ENCODE peak calls at places on chromosomes 7 and 10, in seven cellular contexts. V, D, Z, K, G, Q and B are unnamed samples.

GRCh38 chr10:78630944-78631838 is 437.6 kb upstream of the ZMIZ1 start:
- DNase-seq in V (no peak), D (no peak), Z (no peak), K (no peak), G (no peak), Q (no peak), B (no peak)

GRCh38 chr7:42227931-42228591 is 8.9 kb downstream of the GLI3 start:
- DNase-seq in V (no peak), D (peak; percentile 74), Z (peak; percentile 72), K (peak; percentile 60), G (no peak), Q (peak; percentile 79), B (no peak)

GRCh38 chr10:101066146-101066889 is 4.5 kb downstream of the KAZALD1 start:
- DNase-seq in V (peak; percentile 87), D (peak; percentile 76), Z (peak; percentile 74), K (peak; percentile 92), G (peak; percentile 75), Q (peak; percentile 93), B (peak; percentile 80)

GRCh38 chr10:72667207-72667864 is 24.6 kb upstream of the MCU start:
- DNase-seq in V (no peak), D (no peak), Z (no peak), K (no peak), G (no peak), Q (no peak), B (no peak)

GRCh38 chr10:36781570-36781969 is 343.8 kb upstream of the ANKRD30A start:
- DNase-seq in V (no peak), D (no peak), Z (no peak), K (no peak), G (no peak), Q (no peak), B (no peak)

GRCh38 chr7:140059288-140060242 is 3.2 kb downstream of the PARP12 start:
- DNase-seq in V (peak; percentile 73), D (no peak), Z (no peak), K (peak; percentile 66), G (no peak), Q (peak; percentile 94), B (peak; percentile 96)

GRCh38 chr10:13788701-13789447 is 202.1 kb downstream of the PRPF18 start:
- DNase-seq in V (no peak), D (no peak), Z (no peak), K (no peak), G (no peak), Q (peak; percentile 86), B (no peak)

GRCh38 chr10:72692057-72692891 is at the start of gene MCU:
- DNase-seq in V (no peak), D (peak; percentile 98), Z (peak; percentile 74), K (peak; percentile 97), G (peak; percentile 95), Q (peak; percentile 99), B (peak; percentile 89)

GRCh38 chr10:16964571-16965241 is 147.5 kb upstream of the RSU1 start:
- DNase-seq in V (no peak), D (no peak), Z (no peak), K (no peak), G (no peak), Q (no peak), B (no peak)

GRCh38 chr10:52115823-52116222 is 198.3 kb upstream of the DKK1 start:
- DNase-seq in V (no peak), D (no peak), Z (no peak), K (no peak), G (no peak), Q (peak; percentile 6), B (peak; percentile 91)

GRCh38 chr7:75055830-75056431 is 17.7 kb downstream of the RCC1L start:
- DNase-seq in V (no peak), D (no peak), Z (no peak), K (no peak), G (no peak), Q (peak; percentile 42), B (no peak)

GRCh38 chr7:100466830-100467605 is 3.0 kb upstream of the SPACDR start:
- DNase-seq in V (no peak), D (no peak), Z (no peak), K (no peak), G (no peak), Q (no peak), B (no peak)

GRCh38 chr10:2392145-2392812 is 655.0 kb upstream of the ADARB2 start:
- DNase-seq in V (no peak), D (no peak), Z (no peak), K (peak; percentile 15), G (no peak), Q (no peak), B (no peak)

GRCh38 chr10:121069061-121069850 is 218.1 kb downstream of the WDR11 start:
- DNase-seq in V (peak; percentile 32), D (no peak), Z (no peak), K (no peak), G (no peak), Q (no peak), B (peak; percentile 62)

GRCh38 chr7:42645906-42646305 is 266.0 kb downstream of the C7orf25 start:
- DNase-seq in V (no peak), D (no peak), Z (no peak), K (peak; percentile 10), G (no peak), Q (peak; percentile 10), B (peak; percentile 74)

GRCh38 chr7:140003913-140004382 is 58.8 kb downstream of the PARP12 start:
- DNase-seq in V (peak; percentile 47), D (peak; percentile 81), Z (peak; percentile 90), K (peak; percentile 69), G (peak; percentile 82), Q (peak; percentile 82), B (peak; percentile 86)

GRCh38 chr7:100568176-100568935 is 5.3 kb downstream of the SAP25 start:
- DNase-seq in V (no peak), D (no peak), Z (no peak), K (peak; percentile 62), G (no peak), Q (no peak), B (no peak)

GRCh38 chr7:45881759-45882464 is 6.4 kb upstream of the IGFBP1 start:
- DNase-seq in V (no peak), D (no peak), Z (no peak), K (peak; percentile 56), G (no peak), Q (peak; percentile 95), B (no peak)

GRCh38 chr10:26361946-26362345 is 76.2 kb upstream of the APBB1IP start:
- DNase-seq in V (no peak), D (no peak), Z (no peak), K (no peak), G (no peak), Q (no peak), B (no peak)

GRCh38 chr10:92387289-92387940 is 96.4 kb downstream of the MARCHF5 start:
- DNase-seq in V (peak; percentile 62), D (peak; percentile 98), Z (peak; percentile 100), K (peak; percentile 89), G (peak; percentile 21), Q (peak; percentile 48), B (peak; percentile 51)

DNA sequence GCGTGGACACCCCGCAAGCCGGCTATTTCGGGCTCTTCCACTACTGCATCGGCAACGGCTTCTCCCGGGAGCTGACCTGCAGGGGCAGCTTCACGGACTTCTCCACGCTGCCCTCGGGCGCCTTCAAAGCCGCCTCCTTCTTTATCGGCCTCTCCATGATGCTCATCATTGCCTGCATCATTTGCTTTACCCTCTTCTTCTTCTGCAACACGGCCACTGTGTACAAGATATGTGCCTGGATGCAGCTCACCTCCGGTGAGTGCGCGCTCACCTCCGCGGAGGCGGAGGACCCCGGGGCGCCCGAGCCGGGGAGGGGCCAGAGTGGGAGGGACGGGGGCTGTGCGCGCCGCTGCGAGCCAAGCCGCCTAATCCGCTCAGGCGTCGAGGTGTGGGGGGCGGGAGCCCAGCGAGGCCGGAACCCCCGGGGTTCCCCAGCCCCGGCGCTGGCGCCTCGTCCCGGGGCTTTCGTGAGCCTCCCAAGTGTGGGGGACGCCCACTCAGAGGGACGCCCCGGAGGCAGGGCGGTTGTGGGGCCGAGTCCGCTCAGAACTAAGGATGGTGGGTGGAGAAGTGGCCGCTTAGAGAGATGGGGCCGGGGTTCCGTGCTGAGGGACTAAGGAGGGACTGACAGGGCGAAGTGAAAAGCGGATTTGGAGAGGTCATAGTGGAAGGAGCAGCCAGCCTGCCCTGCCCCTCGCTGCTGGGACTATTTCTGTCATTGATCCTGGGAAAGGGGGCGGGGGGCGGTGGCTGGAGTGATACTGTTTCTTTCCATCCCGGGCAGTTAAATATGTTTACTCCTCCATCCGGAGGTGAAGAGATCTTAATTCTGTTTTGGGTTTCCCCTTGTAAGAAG is 795 bp downstream of the LHFPL3 start:
- DNase-seq in V (no peak), D (peak; percentile 57), Z (peak; percentile 64), K (peak; percentile 6), G (no peak), Q (peak; percentile 20), B (no peak)
- TF ChIP-seq EZH2 in V (no peak), D (peak; percentile 74), Z (no peak), K (peak; percentile 61), G (no peak), Q (peak; percentile 2), B (peak; percentile 41)

DNA sequence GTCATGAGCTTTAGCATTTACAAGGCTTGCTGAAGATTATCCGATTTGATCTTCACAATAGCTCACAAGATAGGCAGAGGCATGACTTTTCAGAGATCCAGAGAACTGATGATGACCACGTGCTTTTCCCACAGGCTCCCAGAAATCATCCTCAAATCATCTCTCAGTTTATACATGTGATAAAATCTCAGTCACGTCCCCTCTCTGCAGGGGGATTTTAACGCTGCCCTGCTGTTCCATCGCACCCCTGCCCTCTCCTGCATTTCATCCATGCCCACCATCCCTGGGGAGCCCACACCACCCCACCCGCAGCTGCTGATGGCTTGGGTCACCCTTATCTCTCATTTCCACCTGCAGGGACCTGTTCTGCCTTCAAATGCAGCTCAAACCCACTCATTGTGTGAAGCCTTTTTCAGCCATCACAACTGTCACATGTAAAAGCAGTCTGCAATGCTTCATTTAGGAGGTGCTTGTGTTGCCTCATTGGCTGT is 141.8 kb downstream of the DIP2C start:
- DNase-seq in V (no peak), D (no peak), Z (no peak), K (no peak), G (no peak), Q (no peak), B (no peak)
- TF ChIP-seq EZH2phosphoT487 in V (no peak), D (no peak), Z (no peak), K (no peak), G (no peak), Q (no peak), B (no peak)

GRCh38 chr7:150979706-150980390 is 1.7 kb upstream of the KCNH2 start:
- DNase-seq in V (no peak), D (no peak), Z (no peak), K (no peak), G (no peak), Q (no peak), B (no peak)
- TF ChIP-seq EZH2 in V (no peak), D (no peak), Z (no peak), K (no peak), G (no peak), Q (no peak), B (no peak)

GRCh38 chr7:6706666-6707407 is at the start of gene ZNF12:
- DNase-seq in V (peak; percentile 80), D (peak; percentile 97), Z (peak; percentile 97), K (peak; percentile 98), G (peak; percentile 96), Q (peak; percentile 97), B (peak; percentile 93)

GRCh38 chr7:6709808-6710207 is 3.1 kb upstream of the ZNF12 start:
- DNase-seq in V (peak; percentile 34), D (no peak), Z (peak; percentile 13), K (no peak), G (no peak), Q (no peak), B (no peak)

GRCh38 chr7:6700793-6701192 is 6.0 kb downstream of the ZNF12 start:
- DNase-seq in V (no peak), D (no peak), Z (no peak), K (no peak), G (no peak), Q (no peak), B (no peak)

GRCh38 chr7:6708304-6708703 is 1.6 kb upstream of the ZNF12 start:
- DNase-seq in V (no peak), D (no peak), Z (no peak), K (no peak), G (no peak), Q (no peak), B (no peak)

GRCh38 chr7:6705959-6706665 is 635 bp downstream of the ZNF12 start:
- DNase-seq in V (no peak), D (peak; percentile 52), Z (peak; percentile 35), K (peak; percentile 66), G (peak; percentile 21), Q (peak; percentile 74), B (no peak)
- TF ChIP-seq EZH2phosphoT487 in V (no peak), D (no peak), Z (no peak), K (no peak), G (no peak), Q (no peak), B (no peak)